ENCODE peak calls at places on chromosomes 16 and 17, in ten cellular contexts. E is IMR-90, U is WTC11, P is spleen, A is heart left ventricle, I is OCI-LY7, Q is fibroblast of pulmonary artery, F is mucosa of descending colon, N is natural killer cell, V is cardiac muscle cell. R is an unnamed sample.

GRCh38 chr17:81578038-81578441 is 25.9 kb upstream of the FAAP100 start:
- DNase-seq in A (no peak), I (no peak), V (peak), F (no peak), U (no peak), P (no peak), E (peak), Q (peak), N (no peak), R (no peak)

GRCh38 chr17:39653662-39654331 is 11.4 kb upstream of the TCAP start:
- DNase-seq in V (peak), P (peak), U (peak), N (peak), F (peak), Q (peak), A (peak), E (no peak), I (peak), R (peak)

GRCh38 chr16:66474750-66475199 is 47.7 kb downstream of the BEAN1 start:
- DNase-seq in E (no peak), A (no peak), I (peak), U (no peak), V (no peak), F (peak), Q (no peak), P (no peak), N (no peak), R (no peak)

GRCh38 chr17:68771867-68772515 is 170.8 kb upstream of the FAM20A start:
- DNase-seq in A (no peak), U (no peak), Q (peak), I (peak), N (no peak), V (peak), E (peak), F (no peak), P (no peak), R (no peak)

GRCh38 chr17:11514565-11514964 is 83.7 kb upstream of the DNAH9 start:
- DNase-seq in F (no peak), V (no peak), I (no peak), E (no peak), U (no peak), N (no peak), Q (no peak), P (no peak), A (no peak), R (no peak)

GRCh38 chr17:9142772-9143494 is 121.6 kb downstream of the NTN1 start:
- DNase-seq in U (no peak), P (no peak), E (no peak), V (no peak), Q (no peak), A (no peak), I (no peak), F (no peak), N (no peak), R (no peak)

GRCh38 chr16:56422896-56423441 is 2.4 kb downstream of the AMFR start:
- DNase-seq in E (no peak), U (no peak), N (no peak), I (peak), Q (no peak), F (no peak), V (no peak), P (no peak), A (no peak), R (no peak)

GRCh38 chr17:45246861-45247428 is 14.9 kb downstream of the SPATA32 start:
- DNase-seq in Q (no peak), U (peak), A (no peak), N (no peak), E (peak), P (peak), I (peak), V (no peak), F (peak), R (peak)

GRCh38 chr16:85935957-85936760 is 37.2 kb downstream of the IRF8 start:
- DNase-seq in E (no peak), Q (no peak), P (peak), U (no peak), I (peak), F (peak), V (peak), A (no peak), N (peak), R (no peak)

GRCh38 chr17:80414508-80414802 is 512 bp upstream of the ENDOV start:
- DNase-seq in U (no peak), A (no peak), Q (peak), V (no peak), N (no peak), E (no peak), F (no peak), P (no peak), I (peak), R (no peak)

GRCh38 chr16:20385844-20386832 is 18.4 kb downstream of the PDILT start:
- DNase-seq in I (peak), E (peak), A (peak), V (peak), Q (peak), U (peak), F (peak), N (peak), P (peak), R (peak)

DNA sequence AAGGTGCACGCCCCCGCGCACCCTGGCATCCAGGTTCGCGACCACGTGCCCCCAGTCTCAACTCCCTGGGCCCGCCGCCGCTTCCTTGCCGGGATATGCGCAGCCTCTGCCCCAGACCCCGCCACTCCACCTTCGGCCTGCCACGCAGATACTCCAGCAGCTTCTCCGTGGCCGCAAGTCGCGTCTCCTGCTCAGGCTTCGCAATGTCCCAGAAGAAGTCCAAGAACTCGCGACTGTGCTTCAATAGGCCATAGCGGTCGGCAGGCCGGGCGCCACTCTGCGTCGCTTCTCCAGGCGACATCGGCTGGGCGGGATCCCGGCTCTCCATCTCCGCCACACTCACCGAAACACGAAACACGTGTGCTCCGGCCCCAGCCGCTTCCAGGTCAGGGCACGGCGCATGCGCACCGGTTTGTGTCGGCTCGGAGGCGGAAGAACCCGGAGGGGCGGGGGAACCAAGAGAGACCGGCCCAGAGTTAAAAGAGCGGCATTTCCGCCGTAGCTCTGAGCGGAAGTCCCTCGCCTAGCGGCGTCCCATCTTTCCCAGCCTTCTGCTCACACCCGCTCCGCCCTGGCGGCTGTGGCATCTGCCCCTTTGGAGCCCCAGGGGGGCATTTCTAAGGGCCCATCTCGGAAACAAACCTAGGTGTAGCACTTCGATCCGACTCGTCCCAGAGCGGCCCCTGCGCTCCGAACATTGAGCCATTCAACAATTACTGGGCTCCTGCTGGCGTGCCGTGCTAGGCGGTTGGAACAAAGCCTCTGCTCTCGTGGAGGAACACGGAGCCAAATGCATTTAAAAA is at the start of gene MYBBP1A:
- DNase-seq in A (peak), P (peak), I (peak), Q (peak), U (peak), V (peak), N (peak), E (peak), F (peak), R (peak)
- TF ChIP-seq CTCF in A (peak), P (peak), I (peak), Q (peak), U (no peak), V (peak), N (no peak), E (peak), F (no peak), R (peak)

GRCh38 chr17:8122391-8122922 is 1.4 kb downstream of the HES7 start:
- DNase-seq in U (peak), E (peak), P (no peak), Q (no peak), V (no peak), I (no peak), F (peak), N (no peak), A (no peak), R (no peak)

GRCh38 chr17:8122923-8123694 is 797 bp downstream of the HES7 start:
- DNase-seq in N (no peak), Q (no peak), V (no peak), I (peak), A (no peak), U (peak), E (peak), F (peak), P (no peak), R (no peak)

GRCh38 chr17:8119575-8120519 is 1.5 kb upstream of the ALOXE3 start:
- DNase-seq in V (peak), N (peak), A (peak), P (peak), F (peak), E (peak), Q (peak), U (peak), I (peak), R (peak)

GRCh38 chr17:8120520-8121443 is 2.5 kb upstream of the ALOXE3 start:
- DNase-seq in U (peak), V (peak), Q (peak), N (peak), P (peak), I (peak), E (peak), F (peak), A (peak), R (peak)

DNA sequence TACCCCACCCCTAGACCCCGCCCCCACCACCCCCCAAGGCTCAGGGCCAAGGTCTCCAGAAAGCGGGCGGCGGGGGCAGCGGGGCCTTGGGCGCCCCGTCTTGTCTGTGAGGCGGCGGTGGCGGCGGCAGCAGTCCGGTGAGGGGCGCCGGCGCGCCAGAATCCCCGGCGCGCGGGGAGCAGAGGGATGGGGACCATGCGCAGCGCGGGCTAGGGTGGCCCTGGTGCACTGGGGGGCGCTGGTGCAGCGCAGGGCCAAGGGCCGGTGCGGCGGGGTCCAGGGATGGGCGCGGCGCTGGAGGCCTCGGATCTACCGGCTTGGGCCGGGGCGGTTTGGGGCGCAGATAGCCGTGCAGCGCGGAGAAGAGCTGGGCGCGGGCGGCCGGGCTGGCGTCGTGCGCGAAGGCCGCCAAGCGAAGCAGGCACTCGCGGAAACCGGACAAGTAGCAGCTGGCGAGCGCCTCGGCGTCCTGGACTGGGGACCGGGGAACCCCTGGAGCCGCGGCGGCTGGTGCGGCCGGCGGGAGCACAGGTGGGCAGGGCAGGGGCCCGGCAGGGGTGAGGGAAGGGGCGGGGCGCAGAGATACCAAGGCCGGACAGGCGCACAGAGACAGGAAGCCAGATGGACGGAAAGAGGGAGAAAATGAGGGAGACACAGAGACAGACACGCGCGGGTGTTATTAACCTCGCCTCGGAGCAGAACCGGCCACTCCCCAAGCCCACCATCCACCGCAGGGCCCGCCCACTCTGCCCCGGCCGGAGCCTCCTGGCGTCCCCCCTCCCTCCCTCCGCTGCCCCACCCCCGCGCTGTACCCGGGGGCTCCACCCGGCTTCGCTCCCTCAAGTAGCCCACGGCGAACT is 2.1 kb downstream of the HES7 start:
- DNase-seq in I (peak), V (peak), N (peak), E (peak), Q (peak), P (peak), U (peak), F (peak), A (peak), R (peak)
- TF ChIP-seq CTCF in I (peak), V (peak), N (peak), E (peak), Q (peak), P (no peak), U (no peak), F (no peak), A (peak), R (peak)

DNA sequence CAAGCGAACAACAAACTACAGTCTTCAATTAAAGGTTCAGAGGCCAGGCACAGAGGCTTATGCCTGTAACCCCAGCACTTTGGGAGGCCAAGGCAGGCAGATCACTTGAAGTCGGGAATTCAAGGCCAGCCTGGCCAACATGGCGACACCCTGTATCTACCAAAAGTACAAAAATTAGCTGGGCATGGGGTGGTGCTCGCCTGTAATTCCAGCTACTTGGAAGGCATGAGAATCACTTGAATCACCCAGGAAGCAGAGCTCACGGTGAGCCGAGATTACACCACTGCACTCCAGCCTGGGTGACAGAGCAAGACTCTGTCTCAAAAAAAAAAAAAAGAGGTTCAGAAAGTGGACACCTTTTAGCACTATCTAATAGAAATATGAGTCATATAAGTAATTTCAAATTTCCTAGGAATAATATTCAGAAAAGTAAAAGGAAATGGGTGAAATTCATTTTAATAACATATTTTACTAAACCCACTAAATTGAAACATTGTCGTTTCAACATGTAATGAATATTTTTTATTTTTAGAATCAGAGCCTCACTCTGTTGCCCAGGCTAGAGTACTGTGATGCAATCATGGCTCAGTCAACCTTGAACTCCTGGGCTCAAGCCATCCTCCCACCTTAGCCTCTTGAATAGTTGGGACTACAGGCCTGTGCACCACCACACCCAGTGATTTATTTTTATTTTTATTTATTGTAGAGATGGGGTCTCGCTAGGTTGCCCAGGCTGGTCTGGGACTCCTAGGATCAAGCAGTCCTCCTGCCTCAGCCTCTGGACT is 15.2 kb upstream of the MARCHF10 start:
- DNase-seq in A (no peak), U (no peak), V (peak), E (no peak), Q (peak), F (no peak), P (no peak), N (no peak), I (no peak), R (no peak)
- TF ChIP-seq CTCF in A (no peak), U (no peak), V (no peak), E (no peak), Q (no peak), F (no peak), P (no peak), N (no peak), I (no peak), R (no peak)

GRCh38 chr16:62711797-62712196 is 675.6 kb upstream of the CDH8 start:
- DNase-seq in V (no peak), A (no peak), P (no peak), N (no peak), E (no peak), Q (no peak), I (no peak), U (peak), F (no peak), R (no peak)
- TF ChIP-seq CTCF in V (no peak), A (no peak), P (no peak), N (no peak), E (no peak), Q (no peak), I (no peak), U (no peak), F (no peak), R (no peak)

GRCh38 chr17:627051-627450 is 87.6 kb downstream of the VPS53 start:
- DNase-seq in V (no peak), Q (no peak), I (no peak), A (no peak), F (no peak), P (no peak), N (no peak), E (no peak), U (no peak), R (no peak)
- TF ChIP-seq CTCF in V (no peak), Q (no peak), I (no peak), A (no peak), F (no peak), P (no peak), N (no peak), E (no peak), U (no peak), R (no peak)

GRCh38 chr16:89357460-89357859 is 132.9 kb downstream of the ANKRD11 start:
- DNase-seq in U (no peak), N (no peak), Q (no peak), E (no peak), V (no peak), I (no peak), F (no peak), A (no peak), P (peak), R (no peak)

GRCh38 chr16:89358030-89359005 is 132.0 kb downstream of the ANKRD11 start:
- DNase-seq in F (no peak), P (peak), I (no peak), U (no peak), A (no peak), E (no peak), N (peak), Q (no peak), V (no peak), R (no peak)

GRCh38 chr16:89355686-89356085 is 134.7 kb downstream of the ANKRD11 start:
- DNase-seq in F (no peak), U (no peak), I (no peak), A (no peak), Q (no peak), P (peak), N (no peak), E (no peak), V (no peak), R (no peak)

GRCh38 chr16:89355036-89355435 is 135.3 kb downstream of the ANKRD11 start:
- DNase-seq in U (no peak), V (no peak), E (no peak), N (no peak), A (no peak), Q (no peak), P (no peak), F (no peak), I (no peak), R (no peak)

GRCh38 chr16:89357055-89357454 is 133.3 kb downstream of the ANKRD11 start:
- DNase-seq in E (no peak), I (no peak), U (no peak), N (no peak), Q (no peak), P (no peak), F (no peak), A (no peak), V (no peak), R (no peak)
- TF ChIP-seq CTCF in E (no peak), I (peak), U (no peak), N (no peak), Q (no peak), P (no peak), F (no peak), A (no peak), V (no peak), R (no peak)

GRCh38 chr16:30494028-30494427 is 21.5 kb downstream of the ITGAL start:
- DNase-seq in U (no peak), E (no peak), N (no peak), P (no peak), A (no peak), I (no peak), V (no peak), F (no peak), Q (no peak), R (no peak)

GRCh38 chr16:30491744-30492308 is 19.3 kb downstream of the ITGAL start:
- DNase-seq in Q (peak), I (no peak), V (peak), U (no peak), F (peak), N (no peak), P (no peak), E (peak), A (no peak), R (no peak)

GRCh38 chr16:30488764-30489595 is 16.4 kb downstream of the ITGAL start:
- DNase-seq in I (no peak), N (no peak), V (no peak), F (no peak), A (no peak), E (no peak), P (no peak), Q (no peak), U (peak), R (peak)

GRCh38 chr16:30491229-30491628 is 18.7 kb downstream of the ITGAL start:
- DNase-seq in A (no peak), V (no peak), E (no peak), N (no peak), I (no peak), U (no peak), F (no peak), Q (no peak), P (no peak), R (no peak)

GRCh38 chr16:30490210-30490609 is 17.7 kb downstream of the ITGAL start:
- DNase-seq in P (no peak), U (no peak), V (no peak), F (no peak), N (no peak), Q (no peak), I (no peak), E (no peak), A (no peak), R (no peak)
- TF ChIP-seq CTCF in P (no peak), U (no peak), V (no peak), F (no peak), N (no peak), Q (no peak), I (no peak), E (no peak), A (no peak), R (no peak)

DNA sequence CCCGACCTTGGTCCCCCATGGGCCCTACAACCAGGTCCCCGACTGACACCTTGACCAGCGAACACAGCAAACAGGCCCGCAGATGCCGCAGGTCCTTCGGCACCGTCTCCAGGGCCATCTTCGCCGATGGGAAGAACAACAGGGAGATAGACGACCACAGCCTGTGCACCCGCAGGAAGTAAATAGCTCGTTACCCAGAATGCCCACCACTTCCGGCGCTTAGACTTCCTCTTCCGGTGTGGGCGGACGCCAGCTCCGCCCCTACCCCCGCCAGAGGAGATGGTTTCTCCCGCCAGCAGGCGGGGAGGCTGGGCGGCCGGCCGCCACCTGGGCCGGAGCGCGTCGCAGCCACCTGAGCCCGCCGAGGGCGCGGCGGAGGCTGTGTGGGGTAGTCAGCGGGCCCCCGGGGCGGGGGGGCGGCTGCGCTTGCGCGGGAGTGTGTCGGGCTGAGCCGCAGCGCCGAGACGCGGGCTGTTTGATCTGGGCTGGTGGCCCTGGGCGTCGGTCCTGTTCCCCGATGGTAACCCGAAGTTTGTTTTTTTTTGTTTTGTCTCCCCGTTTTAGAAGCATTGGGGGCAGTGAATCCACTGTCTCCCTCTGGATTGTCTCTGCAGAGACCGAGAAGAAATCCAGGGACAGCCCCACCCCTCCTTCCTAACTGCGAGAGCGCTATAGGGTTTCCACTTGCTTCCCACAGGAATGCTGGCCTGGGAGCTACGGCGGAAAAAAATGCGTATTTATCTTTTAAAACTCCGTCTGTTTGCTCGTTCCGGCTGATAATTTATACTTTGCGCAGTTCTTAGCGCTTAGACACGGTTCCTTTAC is at the start of gene SUPT4H1:
- DNase-seq in Q (peak), F (peak), V (peak), E (peak), I (peak), N (peak), P (peak), U (peak), A (peak), R (peak)
- TF ChIP-seq CTCF in Q (no peak), F (no peak), V (no peak), E (no peak), I (no peak), N (no peak), P (peak), U (no peak), A (no peak), R (peak)

R was measured in progenitor cell of endocrine pancreas.